ENCODE peak calls at places on chromosome 16, in ten cellular contexts. P, L, A, M, B, H, F, J, U and R are unnamed samples.
A peak's percentile ranks its signal among the peaks of the same experiment; 100 is the strongest.

GRCh38 chr16:77439106-77439505 is 4.3 kb upstream of the ADAMTS18 start:
- DNase-seq in P (no peak), L (no peak), A (no peak), M (no peak), B (no peak), H (no peak), F (no peak), J (no peak), U (no peak), R (no peak)

GRCh38 chr16:77967054-77968035 is 55.0 kb upstream of the CLEC3A start:
- DNase-seq in P (no peak), L (no peak), A (no peak), M (no peak), B (no peak), H (no peak), F (no peak), J (no peak), U (no peak), R (no peak)

GRCh38 chr16:30183236-30183960 is at the start of gene CORO1A:
- DNase-seq in P (peak; percentile 77), L (no peak), A (peak; percentile 69), M (peak; percentile 87), B (peak; percentile 81), H (peak; percentile 95), F (peak; percentile 87), J (peak; percentile 86), U (peak; percentile 90), R (peak; percentile 90)

GRCh38 chr16:30721167-30721566 is 22.2 kb downstream of the SRCAP start:
- DNase-seq in P (no peak), L (no peak), A (no peak), M (no peak), B (no peak), H (no peak), F (no peak), J (no peak), U (peak; percentile 42), R (no peak)

GRCh38 chr16:68272501-68273209 is 8.3 kb downstream of the SLC7A6 start:
- DNase-seq in P (no peak), L (no peak), A (no peak), M (no peak), B (peak; percentile 32), H (no peak), F (no peak), J (peak; percentile 77), U (no peak), R (peak; percentile 55)

GRCh38 chr16:4928227-4928626 is 8.7 kb downstream of the PPL start:
- DNase-seq in P (no peak), L (no peak), A (no peak), M (no peak), B (no peak), H (no peak), F (no peak), J (no peak), U (no peak), R (no peak)

GRCh38 chr16:54355251-54355650 is 68.7 kb upstream of the IRX3 start:
- DNase-seq in P (no peak), L (no peak), A (no peak), M (no peak), B (no peak), H (no peak), F (no peak), J (no peak), U (no peak), R (no peak)

GRCh38 chr16:89341697-89342694 is 124.5 kb downstream of the ZNF778 start:
- DNase-seq in P (no peak), L (no peak), A (no peak), M (no peak), B (no peak), H (no peak), F (no peak), J (no peak), U (peak; percentile 53), R (no peak)

GRCh38 chr16:58842746-58843145 is 108.6 kb upstream of the GOT2 start:
- DNase-seq in P (no peak), L (no peak), A (no peak), M (no peak), B (no peak), H (no peak), F (no peak), J (no peak), U (no peak), R (no peak)

GRCh38 chr16:5971924-5972323 is 874.3 kb upstream of the EEF2KMT start:
- DNase-seq in P (no peak), L (no peak), A (no peak), M (no peak), B (no peak), H (no peak), F (no peak), J (no peak), U (no peak), R (no peak)

GRCh38 chr16:70434489-70435260 is 4.2 kb downstream of the ST3GAL2 start:
- DNase-seq in P (no peak), L (no peak), A (no peak), M (no peak), B (no peak), H (no peak), F (no peak), J (no peak), U (no peak), R (no peak)

GRCh38 chr16:70438325-70438982 is 446 bp downstream of the ST3GAL2 start:
- DNase-seq in P (no peak), L (no peak), A (no peak), M (peak; percentile 61), B (no peak), H (no peak), F (peak; percentile 61), J (no peak), U (no peak), R (peak; percentile 37)

GRCh38 chr16:70438983-70439862 is at the start of gene ST3GAL2:
- DNase-seq in P (peak; percentile 94), L (peak; percentile 81), A (peak; percentile 95), M (peak; percentile 96), B (peak; percentile 89), H (peak; percentile 97), F (peak; percentile 96), J (peak; percentile 89), U (peak; percentile 94), R (peak; percentile 93)

GRCh38 chr16:70437017-70437581 is 1.8 kb downstream of the ST3GAL2 start:
- DNase-seq in P (no peak), L (no peak), A (peak; percentile 90), M (no peak), B (no peak), H (no peak), F (no peak), J (no peak), U (no peak), R (no peak)

DNA sequence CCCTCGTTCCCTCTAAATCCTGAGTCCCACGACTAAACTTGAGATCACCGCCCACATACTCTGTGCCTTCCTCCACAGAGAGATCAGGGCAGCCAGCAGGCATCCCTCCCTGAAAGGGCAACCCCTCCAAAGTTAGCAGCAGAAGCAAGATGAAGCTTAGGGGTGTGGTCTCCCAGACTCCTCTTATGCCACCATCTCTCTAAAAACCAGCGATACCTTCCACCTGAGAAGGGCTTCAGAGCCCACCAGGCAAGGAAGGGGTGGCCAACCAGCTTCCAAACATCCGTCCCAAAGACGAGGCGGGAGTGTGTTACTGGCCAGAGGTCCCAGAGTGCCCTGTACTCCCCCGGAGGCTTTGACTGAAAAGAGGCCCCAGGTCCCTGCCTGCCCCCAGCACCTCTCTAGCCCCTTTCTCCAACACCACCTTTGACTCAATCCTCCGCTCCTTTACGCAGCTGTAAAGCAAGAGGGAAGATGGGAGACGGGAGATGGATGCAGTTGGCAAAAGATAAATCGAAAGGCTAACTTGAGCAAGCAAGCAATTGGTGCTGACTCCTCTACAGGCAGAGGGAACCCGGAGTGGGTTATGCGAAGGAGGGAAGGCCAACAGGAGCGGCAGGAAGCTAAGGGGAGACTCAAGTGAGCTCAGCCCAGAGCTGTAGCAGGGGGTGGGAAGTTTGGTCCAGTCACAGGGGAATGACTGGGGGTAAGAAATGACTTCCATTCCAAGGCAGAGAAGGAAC is 1.1 kb downstream of the ST3GAL2 start:
- DNase-seq in P (no peak), L (no peak), A (peak; percentile 54), M (no peak), B (peak; percentile 28), H (no peak), F (no peak), J (no peak), U (no peak), R (no peak)
- TF ChIP-seq POLR2A in P (no peak), L (no peak), A (no peak), M (no peak), B (no peak), H (no peak), F (no peak), J (no peak), U (no peak), R (no peak)

GRCh38 chr16:85550422-85551318 is 62.5 kb upstream of the GSE1 start:
- DNase-seq in P (no peak), L (no peak), A (no peak), M (no peak), B (no peak), H (no peak), F (no peak), J (no peak), U (no peak), R (no peak)
- TF ChIP-seq CTCF in P (no peak), L (no peak), A (no peak), M (peak; percentile 24), B (no peak), H (no peak), F (no peak), J (no peak), U (no peak), R (no peak)

DNA sequence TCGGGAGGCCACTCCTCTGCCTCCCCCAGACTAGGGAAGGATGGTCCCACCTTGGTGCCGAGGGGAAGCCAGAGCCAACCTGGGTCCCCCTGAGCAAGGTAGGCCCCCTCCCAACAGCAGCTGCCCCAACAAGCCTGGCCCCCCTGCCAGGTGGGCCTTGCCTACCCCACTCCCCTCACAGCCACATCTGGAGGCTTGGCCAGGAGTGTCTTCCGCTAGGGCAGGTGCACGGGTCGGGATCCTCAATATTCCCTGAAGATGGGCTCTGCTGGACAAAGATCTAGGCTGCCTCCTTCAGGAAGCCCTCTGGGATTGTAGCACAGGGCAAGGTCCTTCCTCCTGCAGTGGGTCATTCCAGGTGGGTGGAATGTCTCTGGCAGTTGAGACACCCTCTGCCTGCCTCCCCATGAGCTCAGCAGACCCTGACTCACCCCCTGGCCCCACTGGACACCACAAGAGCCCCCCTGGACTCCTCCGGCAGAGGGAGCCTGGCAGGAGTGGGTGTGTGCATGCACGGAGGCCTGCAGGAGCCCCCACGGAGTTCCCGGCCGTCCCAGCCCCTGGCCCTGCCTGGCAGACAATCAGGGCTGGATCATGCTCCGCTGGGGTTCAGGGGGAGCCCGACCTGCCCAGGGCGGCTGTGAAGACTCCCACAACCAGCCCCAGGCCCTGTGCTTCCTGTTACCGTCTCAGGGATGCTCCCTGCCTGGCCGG is 437 bp downstream of the C1QTNF8 start:
- DNase-seq in P (no peak), L (no peak), A (no peak), M (no peak), B (no peak), H (no peak), F (no peak), J (no peak), U (no peak), R (no peak)
- H3K27me3 ChIP-seq in P (no peaks in the 10 kb centered on the region), L (no peaks in the 10 kb centered on the region), A (no peaks in the 10 kb centered on the region), M (no peaks in the 10 kb centered on the region), B (peaks cover 14% of the 10 kb centered on the region), H (peaks cover 7% of the 10 kb centered on the region), F (no peaks in the 10 kb centered on the region), J (peaks cover 50% of the 10 kb centered on the region), U (peaks cover 9% of the 10 kb centered on the region), R (peaks cover 61% of the 10 kb centered on the region)

GRCh38 chr16:87404764-87405625 is 12.9 kb downstream of the MAP1LC3B start:
- DNase-seq in P (no peak), L (no peak), A (no peak), M (no peak), B (no peak), H (no peak), F (peak; percentile 36), J (no peak), U (no peak), R (no peak)
- TF ChIP-seq POLR2A in P (no peak), L (no peak), A (no peak), M (no peak), B (no peak), H (no peak), F (no peak), J (no peak), U (no peak), R (no peak)